ENCODE peak calls at places on chromosomes 1 and 21, in nine cellular contexts. Z, S, O, X, N, A, M, E and T are unnamed samples.

GRCh38 chr1:22850681-22851080 is 122.0 kb downstream of the LACTBL1 start:
- DNase-seq in Z (no peak), S (no peak), O (no peak), X (no peak), N (no peak), A (no peak), M (peak), E (no peak), T (no peak)

GRCh38 chr1:26858891-26859630 is 3.9 kb upstream of the SFN start:
- DNase-seq in Z (no peak), S (no peak), O (no peak), X (peak), N (no peak), A (no peak), M (no peak), E (no peak), T (no peak)

GRCh38 chr21:32807717-32808380 is 36.3 kb upstream of the PAXBP1 start:
- DNase-seq in Z (no peak), S (no peak), O (no peak), X (peak), N (no peak), A (no peak), M (peak), E (no peak), T (no peak)

GRCh38 chr1:92792340-92792782 is 7.5 kb upstream of the EVI5 start:
- DNase-seq in Z (no peak), S (peak), O (no peak), X (peak), N (no peak), A (no peak), M (no peak), E (no peak), T (no peak)

GRCh38 chr1:6757719-6758435 is 27.4 kb upstream of the CAMTA1 start:
- DNase-seq in Z (no peak), S (no peak), O (no peak), X (peak), N (no peak), A (no peak), M (no peak), E (no peak), T (no peak)

GRCh38 chr1:240575976-240576666 is 35.8 kb downstream of the GREM2 start:
- DNase-seq in Z (no peak), S (peak), O (peak), X (peak), N (peak), A (no peak), M (peak), E (peak), T (peak)

GRCh38 chr21:20661745-20662470 is 336.3 kb upstream of the NCAM2 start:
- DNase-seq in Z (no peak), S (no peak), O (no peak), X (no peak), N (no peak), A (no peak), M (no peak), E (no peak), T (no peak)

GRCh38 chr21:29557200-29557599 is 258.5 kb downstream of the BACH1 start:
- DNase-seq in Z (no peak), S (no peak), O (no peak), X (no peak), N (no peak), A (no peak), M (peak), E (no peak), T (no peak)

GRCh38 chr1:63668298-63668697 is 75.1 kb downstream of the PGM1 start:
- DNase-seq in Z (no peak), S (no peak), O (no peak), X (peak), N (no peak), A (no peak), M (no peak), E (no peak), T (no peak)

GRCh38 chr1:61743716-61744620 is 1.7 kb downstream of the PATJ start:
- DNase-seq in Z (no peak), S (no peak), O (peak), X (no peak), N (no peak), A (no peak), M (peak), E (no peak), T (no peak)

GRCh38 chr1:3956527-3957170 is 56.6 kb upstream of the C1orf174 start:
- DNase-seq in Z (no peak), S (peak), O (no peak), X (no peak), N (no peak), A (no peak), M (no peak), E (no peak), T (no peak)

GRCh38 chr1:226181996-226182714 is 4.4 kb downstream of the ACBD3 start:
- DNase-seq in Z (no peak), S (peak), O (peak), X (peak), N (peak), A (peak), M (peak), E (no peak), T (no peak)

GRCh38 chr1:94646151-94646643 is 104.6 kb upstream of the F3 start:
- DNase-seq in Z (no peak), S (peak), O (peak), X (peak), N (no peak), A (no peak), M (peak), E (no peak), T (no peak)

GRCh38 chr1:73789965-73790364 is 408.0 kb downstream of the LRRIQ3 start:
- DNase-seq in Z (no peak), S (no peak), O (no peak), X (no peak), N (no peak), A (no peak), M (no peak), E (no peak), T (no peak)

GRCh38 chr21:33305344-33305671 is 19.5 kb upstream of the IFNAR1 start:
- DNase-seq in Z (no peak), S (no peak), O (no peak), X (no peak), N (no peak), A (no peak), M (no peak), E (no peak), T (no peak)

GRCh38 chr21:16821588-16821987 is 691.3 kb upstream of the CXADR start:
- DNase-seq in Z (no peak), S (no peak), O (peak), X (no peak), N (no peak), A (no peak), M (no peak), E (no peak), T (no peak)

GRCh38 chr1:170671629-170671963 is 7.7 kb downstream of the PRRX1 start:
- DNase-seq in Z (no peak), S (no peak), O (no peak), X (no peak), N (no peak), A (no peak), M (no peak), E (no peak), T (no peak)

GRCh38 chr21:39441502-39442475 is 3.8 kb downstream of the LCA5L start:
- DNase-seq in Z (peak), S (peak), O (peak), X (peak), N (peak), A (no peak), M (peak), E (peak), T (peak)

GRCh38 chr1:55053265-55053954 is 14.1 kb downstream of the PCSK9 start:
- DNase-seq in Z (no peak), S (no peak), O (no peak), X (no peak), N (no peak), A (no peak), M (no peak), E (no peak), T (no peak)

GRCh38 chr1:233627376-233627775 is 13.5 kb downstream of the KCNK1 start:
- DNase-seq in Z (no peak), S (no peak), O (no peak), X (no peak), N (no peak), A (peak), M (no peak), E (no peak), T (no peak)

GRCh38 chr1:2314297-2314802 is 77.0 kb downstream of the MORN1 start:
- DNase-seq in Z (peak), S (peak), O (no peak), X (peak), N (peak), A (peak), M (peak), E (no peak), T (peak)

GRCh38 chr1:97340951-97341350 is 579.9 kb downstream of the DPYD start:
- DNase-seq in Z (no peak), S (peak), O (peak), X (peak), N (peak), A (no peak), M (peak), E (no peak), T (no peak)

GRCh38 chr1:73781257-73781656 is 416.7 kb downstream of the LRRIQ3 start:
- DNase-seq in Z (no peak), S (peak), O (no peak), X (no peak), N (no peak), A (no peak), M (no peak), E (no peak), T (no peak)

GRCh38 chr1:29094954-29095353 is 28.7 kb downstream of the TMEM200B start:
- DNase-seq in Z (no peak), S (no peak), O (no peak), X (no peak), N (no peak), A (no peak), M (no peak), E (no peak), T (no peak)

GRCh38 chr21:45574691-45575090 is 32.5 kb upstream of the SLC19A1 start:
- DNase-seq in Z (no peak), S (no peak), O (no peak), X (no peak), N (no peak), A (no peak), M (no peak), E (no peak), T (no peak)

GRCh38 chr1:62321438-62321837 is 2.2 kb upstream of the KANK4 start:
- DNase-seq in Z (peak), S (peak), O (peak), X (peak), N (peak), A (no peak), M (peak), E (no peak), T (no peak)

GRCh38 chr1:245197911-245198379 is 43.2 kb downstream of the KIF26B start:
- DNase-seq in Z (peak), S (no peak), O (peak), X (peak), N (peak), A (no peak), M (peak), E (no peak), T (no peak)